ENCODE peak calls at places on chromosomes 1 and 21, in six cellular contexts. One of them, this sample, is unnamed.

GRCh38 chr1:154863702-154864174 is 6.3 kb downstream of the KCNN3 start:
- DNase-seq in adrenal gland: peak; percentile 82
- DNase-seq in thoracic aorta: no peak
- DNase-seq in PC-3: peak; percentile 81
- DNase-seq in lower lobe of right lung: no peak
- DNase-seq in K562: peak; percentile 77
- DNase-seq in this sample: no peak

GRCh38 chr1:76302711-76303347 is 228.3 kb downstream of the ST6GALNAC3 start:
- DNase-seq in lower lobe of right lung: no peak
- DNase-seq in adrenal gland: no peak
- DNase-seq in K562: no peak
- DNase-seq in PC-3: no peak
- DNase-seq in thoracic aorta: no peak
- DNase-seq in this sample: no peak

GRCh38 chr1:113980120-113980519 is 846 bp downstream of the OLFML3 start:
- DNase-seq in PC-3: no peak
- DNase-seq in adrenal gland: no peak
- DNase-seq in thoracic aorta: no peak
- DNase-seq in lower lobe of right lung: no peak
- DNase-seq in K562: no peak
- DNase-seq in this sample: peak; percentile 78

GRCh38 chr1:98557808-98558390 is 103.6 kb upstream of the SNX7 start:
- DNase-seq in lower lobe of right lung: no peak
- DNase-seq in PC-3: no peak
- DNase-seq in adrenal gland: no peak
- DNase-seq in thoracic aorta: no peak
- DNase-seq in K562: no peak
- DNase-seq in this sample: no peak

GRCh38 chr1:1307261-1307907 is 346 bp downstream of the ACAP3 start:
- DNase-seq in thoracic aorta: no peak
- DNase-seq in lower lobe of right lung: peak; percentile 75
- DNase-seq in PC-3: peak; percentile 47
- DNase-seq in adrenal gland: no peak
- DNase-seq in K562: peak; percentile 70
- DNase-seq in this sample: no peak

GRCh38 chr1:58620926-58621325 is 43.9 kb upstream of the TACSTD2 start:
- DNase-seq in K562: no peak
- DNase-seq in adrenal gland: no peak
- DNase-seq in thoracic aorta: no peak
- DNase-seq in lower lobe of right lung: no peak
- DNase-seq in PC-3: peak; percentile 52
- DNase-seq in this sample: no peak

GRCh38 chr1:61951731-61952585 is 209.7 kb downstream of the PATJ start:
- DNase-seq in PC-3: peak; percentile 68
- DNase-seq in K562: no peak
- DNase-seq in thoracic aorta: no peak
- DNase-seq in lower lobe of right lung: no peak
- DNase-seq in adrenal gland: no peak
- DNase-seq in this sample: no peak

GRCh38 chr21:29017639-29018237 is 1.4 kb downstream of the RWDD2B start:
- DNase-seq in lower lobe of right lung: no peak
- DNase-seq in PC-3: no peak
- DNase-seq in thoracic aorta: no peak
- DNase-seq in adrenal gland: no peak
- DNase-seq in K562: no peak
- DNase-seq in this sample: no peak

GRCh38 chr1:153343811-153344717 is 4.6 kb downstream of the PGLYRP4 start:
- DNase-seq in adrenal gland: peak; percentile 30
- DNase-seq in K562: peak; percentile 64
- DNase-seq in lower lobe of right lung: no peak
- DNase-seq in thoracic aorta: no peak
- DNase-seq in PC-3: no peak
- DNase-seq in this sample: no peak

GRCh38 chr1:244052011-244052727 is 1.1 kb downstream of the ZBTB18 start:
- DNase-seq in adrenal gland: no peak
- DNase-seq in K562: no peak
- DNase-seq in thoracic aorta: no peak
- DNase-seq in lower lobe of right lung: no peak
- DNase-seq in PC-3: no peak
- DNase-seq in this sample: no peak

GRCh38 chr1:231806623-231807470 is 180.3 kb downstream of the DISC1 start:
- DNase-seq in lower lobe of right lung: peak; percentile 73
- DNase-seq in adrenal gland: peak; percentile 74
- DNase-seq in thoracic aorta: no peak
- DNase-seq in PC-3: peak; percentile 78
- DNase-seq in K562: peak; percentile 60
- DNase-seq in this sample: no peak

GRCh38 chr1:46809904-46810303 is 11.1 kb downstream of the CYP4B1 start:
- DNase-seq in thoracic aorta: no peak
- DNase-seq in lower lobe of right lung: no peak
- DNase-seq in PC-3: no peak
- DNase-seq in adrenal gland: no peak
- DNase-seq in K562: no peak
- DNase-seq in this sample: no peak
- H3K27ac ChIP-seq in thoracic aorta: no peak overlapping the region
- H3K27ac ChIP-seq in lower lobe of right lung: no peak overlapping the region
- H3K27ac ChIP-seq in PC-3: no peak overlapping the region
- H3K27ac ChIP-seq in adrenal gland: no peak overlapping the region
- H3K27ac ChIP-seq in K562: no peak overlapping the region
- H3K27ac ChIP-seq in this sample: no peak overlapping the region

DNA sequence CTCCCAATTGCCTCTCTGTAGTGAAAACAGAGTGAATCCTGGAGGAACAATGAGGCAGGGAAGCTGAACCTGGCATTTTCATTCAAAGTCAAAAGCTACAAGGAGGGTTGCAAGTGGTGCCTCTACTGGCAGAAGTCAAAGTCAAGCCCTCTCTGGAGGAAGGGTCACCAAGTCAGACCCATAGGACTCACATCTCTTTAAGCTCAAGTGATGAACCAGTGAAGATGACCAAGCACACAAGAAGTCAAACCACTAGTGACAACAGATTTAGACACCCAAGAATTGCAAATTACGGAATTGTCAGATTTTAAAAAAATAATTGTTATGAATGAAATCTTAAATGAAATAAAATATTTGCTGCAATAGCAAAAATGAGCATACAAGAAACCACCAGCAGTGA is 81.1 kb upstream of the ATP1B1 start:
- DNase-seq in K562: no peak
- DNase-seq in PC-3: no peak
- DNase-seq in lower lobe of right lung: no peak
- DNase-seq in adrenal gland: no peak
- DNase-seq in thoracic aorta: no peak
- DNase-seq in this sample: no peak
- TF ChIP-seq CTCF in K562: no peak
- TF ChIP-seq CTCF in PC-3: no peak
- TF ChIP-seq CTCF in lower lobe of right lung: no peak
- TF ChIP-seq CTCF in adrenal gland: no peak
- TF ChIP-seq CTCF in thoracic aorta: no peak
- TF ChIP-seq CTCF in this sample: no peak

GRCh38 chr1:23426828-23427227 is 2.3 kb upstream of the TCEA3 start:
- DNase-seq in K562: no peak
- DNase-seq in thoracic aorta: no peak
- DNase-seq in adrenal gland: no peak
- DNase-seq in PC-3: no peak
- DNase-seq in lower lobe of right lung: no peak
- DNase-seq in this sample: no peak

GRCh38 chr1:23424171-23424959 is at the start of gene TCEA3:
- DNase-seq in PC-3: peak; percentile 19
- DNase-seq in adrenal gland: peak; percentile 84
- DNase-seq in lower lobe of right lung: peak; percentile 66
- DNase-seq in thoracic aorta: no peak
- DNase-seq in K562: no peak
- DNase-seq in this sample: peak; percentile 78

GRCh38 chr1:23428136-23428905 is 3.8 kb upstream of the TCEA3 start:
- DNase-seq in lower lobe of right lung: no peak
- DNase-seq in K562: no peak
- DNase-seq in PC-3: no peak
- DNase-seq in thoracic aorta: no peak
- DNase-seq in adrenal gland: no peak
- DNase-seq in this sample: no peak

GRCh38 chr1:23430803-23431202 is 6.3 kb upstream of the TCEA3 start:
- DNase-seq in PC-3: no peak
- DNase-seq in thoracic aorta: no peak
- DNase-seq in K562: no peak
- DNase-seq in lower lobe of right lung: no peak
- DNase-seq in adrenal gland: no peak
- DNase-seq in this sample: no peak

GRCh38 chr1:23427550-23427949 is 3.0 kb upstream of the TCEA3 start:
- DNase-seq in K562: no peak
- DNase-seq in adrenal gland: no peak
- DNase-seq in thoracic aorta: no peak
- DNase-seq in PC-3: no peak
- DNase-seq in lower lobe of right lung: no peak
- DNase-seq in this sample: no peak
- H3K27me3 ChIP-seq in K562: no peaks in the 10 kb centered on the region
- H3K27me3 ChIP-seq in adrenal gland: no peaks in the 10 kb centered on the region
- H3K27me3 ChIP-seq in thoracic aorta: no peaks in the 10 kb centered on the region
- H3K27me3 ChIP-seq in PC-3: no peaks in the 10 kb centered on the region
- H3K27me3 ChIP-seq in lower lobe of right lung: no peaks in the 10 kb centered on the region
- H3K27me3 ChIP-seq in this sample: no peaks in the 10 kb centered on the region

DNA sequence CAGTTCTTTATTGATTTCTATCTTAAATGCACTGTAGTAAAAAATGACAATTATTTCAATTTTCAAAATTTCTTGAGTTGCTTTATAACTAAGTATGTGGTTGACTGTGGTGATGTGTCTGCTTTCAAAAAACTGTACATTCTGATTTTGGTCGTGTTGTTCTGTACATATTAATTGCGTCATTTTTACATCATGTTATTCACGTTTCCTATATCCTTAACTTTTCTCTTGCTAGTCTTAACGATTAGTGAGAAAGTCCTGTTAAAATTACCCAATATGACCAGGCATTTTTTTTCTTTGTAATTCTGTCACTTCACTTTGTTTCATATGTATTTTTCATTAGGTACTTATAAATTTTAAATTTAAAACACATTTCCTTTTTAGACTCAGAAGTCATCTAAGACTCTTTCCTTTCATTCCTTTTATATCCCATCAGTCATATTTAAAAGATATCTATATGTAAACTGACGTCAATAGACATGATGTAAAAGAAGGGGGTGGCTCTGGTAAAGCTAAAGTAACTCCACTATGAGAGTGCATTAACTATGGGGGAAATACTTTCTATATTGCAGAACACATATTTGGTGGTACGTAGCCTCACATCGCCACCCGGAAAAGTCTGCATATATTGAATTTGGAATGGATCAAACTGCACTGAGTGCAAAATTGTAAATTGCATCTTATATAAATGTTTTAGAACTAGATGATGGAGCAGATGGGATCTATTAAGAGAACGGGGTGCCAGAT is 1.1 kb upstream of the COA6 start:
- DNase-seq in PC-3: no peak
- DNase-seq in K562: no peak
- DNase-seq in lower lobe of right lung: no peak
- DNase-seq in adrenal gland: no peak
- DNase-seq in thoracic aorta: no peak
- DNase-seq in this sample: no peak
- H3K27ac ChIP-seq in PC-3: no peak overlapping the region
- H3K27ac ChIP-seq in K562: peak overlapping the region; percentile 93
- H3K27ac ChIP-seq in lower lobe of right lung: no peak overlapping the region
- H3K27ac ChIP-seq in adrenal gland: no peak overlapping the region
- H3K27ac ChIP-seq in thoracic aorta: no peak overlapping the region
- H3K27ac ChIP-seq in this sample: no peak overlapping the region

This sample was measured in ascending aorta.